ENCODE peak calls at places on chromosomes 6 and 20, in four cellular contexts. J is heart left ventricle, Y is NCI-H460, A is stomach. N is an unnamed sample.

GRCh38 chr20:50675671-50676376 is 15.5 kb downstream of the RIPOR3 start:
- DNase-seq in J (no peak), Y (no peak), A (no peak), N (no peak)

GRCh38 chr6:82088978-82089855 is 158.3 kb downstream of the IBTK start:
- DNase-seq in J (no peak), Y (no peak), A (no peak), N (no peak)

GRCh38 chr6:47836639-47837038 is 54.8 kb downstream of the OPN5 start:
- DNase-seq in J (no peak), Y (no peak), A (no peak), N (no peak)

GRCh38 chr6:100175814-100176275 is 181.8 kb upstream of the MCHR2 start:
- DNase-seq in J (no peak), Y (peak; percentile 7), A (no peak), N (no peak)

GRCh38 chr6:109165392-109165964 is 70.2 kb downstream of the CEP57L1 start:
- DNase-seq in J (peak; percentile 30), Y (no peak), A (no peak), N (no peak)

GRCh38 chr6:79506251-79506650 is 31.0 kb downstream of the LCA5 start:
- DNase-seq in J (no peak), Y (no peak), A (no peak), N (no peak)

GRCh38 chr20:63223121-63223825 is 7.3 kb upstream of the YTHDF1 start:
- DNase-seq in J (no peak), Y (peak; percentile 60), A (peak; percentile 47), N (peak; percentile 54)

GRCh38 chr6:111591370-111591900 is 14.2 kb downstream of the TRAF3IP2 start:
- DNase-seq in J (peak; percentile 80), Y (peak; percentile 93), A (peak; percentile 88), N (no peak)

GRCh38 chr20:53937929-53938367 is 132.4 kb downstream of the BCAS1 start:
- DNase-seq in J (no peak), Y (no peak), A (no peak), N (no peak)

GRCh38 chr20:33725607-33726264 is 5.6 kb upstream of the PXMP4 start:
- DNase-seq in J (no peak), Y (no peak), A (no peak), N (no peak)

GRCh38 chr6:159038914-159039884 is 5.6 kb downstream of the TAGAP start:
- DNase-seq in J (no peak), Y (no peak), A (no peak), N (peak; percentile 41)

GRCh38 chr6:53795702-53796450 is 1.1 kb downstream of the LRRC1 start:
- DNase-seq in J (peak; percentile 55), Y (no peak), A (peak; percentile 60), N (no peak)

GRCh38 chr6:111997078-111997862 is 56.6 kb upstream of the CCN6 start:
- DNase-seq in J (peak; percentile 87), Y (peak; percentile 54), A (peak; percentile 82), N (peak; percentile 82)

GRCh38 chr20:270517-270916 is 13.0 kb downstream of the DEFB132 start:
- DNase-seq in J (no peak), Y (no peak), A (no peak), N (no peak)

GRCh38 chr6:146200136-146200708 is 171.4 kb downstream of the GRM1 start:
- DNase-seq in J (no peak), Y (no peak), A (no peak), N (no peak)

GRCh38 chr6:169153401-169153800 is 100.2 kb downstream of the THBS2 start:
- DNase-seq in J (no peak), Y (no peak), A (no peak), N (no peak)